ENCODE peak calls at places on chromosomes 12 and 14, in four cellular contexts. One of them, this sample, is unnamed.

GRCh38 chr12:14588571-14588970 is 20.9 kb upstream of the PLBD1 start:
- DNase-seq in activated CD8-positive, alpha-beta T cell treated with anti-CD3 and anti-CD28 coated beads for 36 hours: no peak
- DNase-seq in cardiac muscle cell: no peak
- DNase-seq in IMR-90: no peak
- DNase-seq in this sample: no peak

GRCh38 chr14:65356327-65356836 is 56.1 kb upstream of the FUT8 start:
- DNase-seq in activated CD8-positive, alpha-beta T cell treated with anti-CD3 and anti-CD28 coated beads for 36 hours: peak; percentile 58
- DNase-seq in cardiac muscle cell: peak; percentile 66
- DNase-seq in IMR-90: peak; percentile 92
- DNase-seq in this sample: no peak

GRCh38 chr12:31363826-31364225 is 37.9 kb upstream of the SINHCAF start:
- DNase-seq in activated CD8-positive, alpha-beta T cell treated with anti-CD3 and anti-CD28 coated beads for 36 hours: no peak
- DNase-seq in cardiac muscle cell: no peak
- DNase-seq in IMR-90: no peak
- DNase-seq in this sample: no peak

GRCh38 chr12:5043589-5044419 is at the start of gene KCNA5:
- DNase-seq in activated CD8-positive, alpha-beta T cell treated with anti-CD3 and anti-CD28 coated beads for 36 hours: no peak
- DNase-seq in cardiac muscle cell: peak; percentile 3
- DNase-seq in IMR-90: no peak
- DNase-seq in this sample: no peak

GRCh38 chr12:108959748-108960655 is 60.9 kb downstream of the SVOP start:
- DNase-seq in activated CD8-positive, alpha-beta T cell treated with anti-CD3 and anti-CD28 coated beads for 36 hours: no peak
- DNase-seq in cardiac muscle cell: no peak
- DNase-seq in IMR-90: no peak
- DNase-seq in this sample: no peak

GRCh38 chr12:133057446-133057845 is 20.1 kb downstream of the ZNF84 start:
- DNase-seq in activated CD8-positive, alpha-beta T cell treated with anti-CD3 and anti-CD28 coated beads for 36 hours: no peak
- DNase-seq in cardiac muscle cell: no peak
- DNase-seq in IMR-90: peak; percentile 2
- DNase-seq in this sample: no peak

GRCh38 chr14:95387826-95388445 is 68.2 kb upstream of the CLMN start:
- DNase-seq in activated CD8-positive, alpha-beta T cell treated with anti-CD3 and anti-CD28 coated beads for 36 hours: no peak
- DNase-seq in cardiac muscle cell: no peak
- DNase-seq in IMR-90: no peak
- DNase-seq in this sample: no peak

GRCh38 chr12:57629897-57630471 is 3.0 kb downstream of the B4GALNT1 start:
- DNase-seq in activated CD8-positive, alpha-beta T cell treated with anti-CD3 and anti-CD28 coated beads for 36 hours: no peak
- DNase-seq in cardiac muscle cell: no peak
- DNase-seq in IMR-90: no peak
- DNase-seq in this sample: no peak

GRCh38 chr12:109795023-109795422 is 38.2 kb downstream of the TRPV4 start:
- DNase-seq in activated CD8-positive, alpha-beta T cell treated with anti-CD3 and anti-CD28 coated beads for 36 hours: no peak
- DNase-seq in cardiac muscle cell: peak; percentile 16
- DNase-seq in IMR-90: peak; percentile 66
- DNase-seq in this sample: no peak

GRCh38 chr14:37901978-37902377 is 305.7 kb upstream of the SSTR1 start:
- DNase-seq in activated CD8-positive, alpha-beta T cell treated with anti-CD3 and anti-CD28 coated beads for 36 hours: no peak
- DNase-seq in cardiac muscle cell: no peak
- DNase-seq in IMR-90: peak; percentile 65
- DNase-seq in this sample: no peak

GRCh38 chr12:2998789-2999264 is 39.6 kb downstream of the TEAD4 start:
- DNase-seq in activated CD8-positive, alpha-beta T cell treated with anti-CD3 and anti-CD28 coated beads for 36 hours: no peak
- DNase-seq in cardiac muscle cell: peak; percentile 72
- DNase-seq in IMR-90: peak; percentile 88
- DNase-seq in this sample: no peak

GRCh38 chr12:104473374-104473983 is 16.7 kb downstream of the CHST11 start:
- DNase-seq in activated CD8-positive, alpha-beta T cell treated with anti-CD3 and anti-CD28 coated beads for 36 hours: peak; percentile 48
- DNase-seq in cardiac muscle cell: no peak
- DNase-seq in IMR-90: no peak
- DNase-seq in this sample: no peak

GRCh38 chr12:109545826-109546225 is 27.5 kb downstream of the MMAB start:
- DNase-seq in activated CD8-positive, alpha-beta T cell treated with anti-CD3 and anti-CD28 coated beads for 36 hours: no peak
- DNase-seq in cardiac muscle cell: no peak
- DNase-seq in IMR-90: no peak
- DNase-seq in this sample: no peak

GRCh38 chr14:93116676-93117200 is 1.0 kb upstream of the ITPK1 start:
- DNase-seq in activated CD8-positive, alpha-beta T cell treated with anti-CD3 and anti-CD28 coated beads for 36 hours: no peak
- DNase-seq in cardiac muscle cell: no peak
- DNase-seq in IMR-90: no peak
- DNase-seq in this sample: no peak

GRCh38 chr12:122870163-122870842 is 25.6 kb downstream of the VPS37B start:
- DNase-seq in activated CD8-positive, alpha-beta T cell treated with anti-CD3 and anti-CD28 coated beads for 36 hours: no peak
- DNase-seq in cardiac muscle cell: no peak
- DNase-seq in IMR-90: no peak
- DNase-seq in this sample: no peak

GRCh38 chr12:50187084-50187900 is 20.1 kb upstream of the CERS5 start:
- DNase-seq in activated CD8-positive, alpha-beta T cell treated with anti-CD3 and anti-CD28 coated beads for 36 hours: peak; percentile 84
- DNase-seq in cardiac muscle cell: peak; percentile 93
- DNase-seq in IMR-90: peak; percentile 94
- DNase-seq in this sample: peak; percentile 50

GRCh38 chr12:7161811-7162210 is 27.7 kb upstream of the PEX5 start:
- DNase-seq in activated CD8-positive, alpha-beta T cell treated with anti-CD3 and anti-CD28 coated beads for 36 hours: no peak
- DNase-seq in cardiac muscle cell: peak; percentile 56
- DNase-seq in IMR-90: peak; percentile 42
- DNase-seq in this sample: no peak

GRCh38 chr14:68363841-68364711 is 428.8 kb downstream of the ZFP36L1 start:
- DNase-seq in activated CD8-positive, alpha-beta T cell treated with anti-CD3 and anti-CD28 coated beads for 36 hours: no peak
- DNase-seq in cardiac muscle cell: peak; percentile 36
- DNase-seq in IMR-90: peak; percentile 62
- DNase-seq in this sample: no peak

GRCh38 chr14:87457727-87458126 is 535.3 kb downstream of the GALC start:
- DNase-seq in activated CD8-positive, alpha-beta T cell treated with anti-CD3 and anti-CD28 coated beads for 36 hours: no peak
- DNase-seq in cardiac muscle cell: no peak
- DNase-seq in IMR-90: no peak
- DNase-seq in this sample: no peak

GRCh38 chr12:105467710-105468366 is 137.3 kb downstream of the C12orf75 start:
- DNase-seq in activated CD8-positive, alpha-beta T cell treated with anti-CD3 and anti-CD28 coated beads for 36 hours: no peak
- DNase-seq in cardiac muscle cell: no peak
- DNase-seq in IMR-90: no peak
- DNase-seq in this sample: no peak

GRCh38 chr14:61584258-61584657 is 111.1 kb upstream of the HIF1A start:
- DNase-seq in activated CD8-positive, alpha-beta T cell treated with anti-CD3 and anti-CD28 coated beads for 36 hours: no peak
- DNase-seq in cardiac muscle cell: peak; percentile 57
- DNase-seq in IMR-90: peak; percentile 92
- DNase-seq in this sample: no peak

GRCh38 chr12:47722926-47723631 is 2.2 kb downstream of the ENDOU start:
- DNase-seq in activated CD8-positive, alpha-beta T cell treated with anti-CD3 and anti-CD28 coated beads for 36 hours: no peak
- DNase-seq in cardiac muscle cell: no peak
- DNase-seq in IMR-90: no peak
- DNase-seq in this sample: no peak

GRCh38 chr14:76961631-76962302 is 66.7 kb downstream of the IRF2BPL start:
- DNase-seq in activated CD8-positive, alpha-beta T cell treated with anti-CD3 and anti-CD28 coated beads for 36 hours: peak; percentile 100
- DNase-seq in cardiac muscle cell: peak; percentile 98
- DNase-seq in IMR-90: peak; percentile 97
- DNase-seq in this sample: peak; percentile 85
- TF ChIP-seq CTCF in activated CD8-positive, alpha-beta T cell treated with anti-CD3 and anti-CD28 coated beads for 36 hours: no peak
- TF ChIP-seq CTCF in cardiac muscle cell: no peak
- TF ChIP-seq CTCF in IMR-90: no peak
- TF ChIP-seq CTCF in this sample: no peak

DNA sequence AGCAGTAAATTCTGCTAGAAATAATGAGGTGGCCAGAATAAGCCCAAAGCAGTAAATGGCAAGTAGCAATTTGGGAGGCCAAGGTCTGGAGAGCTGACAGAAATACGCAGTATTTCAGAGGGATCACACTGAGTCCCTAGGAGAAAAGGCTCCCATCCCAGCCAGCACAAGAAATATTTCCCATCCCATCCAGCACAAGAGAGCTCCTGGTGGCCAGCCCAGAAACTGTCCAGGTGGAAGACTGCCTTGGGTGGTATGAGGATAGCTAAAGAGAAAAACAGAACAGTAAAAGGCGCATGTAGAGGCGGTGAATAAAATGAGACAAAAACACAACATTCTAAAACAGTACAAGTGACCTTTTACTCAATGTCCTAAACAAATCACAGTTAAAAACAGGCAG is 120.7 kb downstream of the HECTD4 start:
- DNase-seq in activated CD8-positive, alpha-beta T cell treated with anti-CD3 and anti-CD28 coated beads for 36 hours: no peak
- DNase-seq in cardiac muscle cell: no peak
- DNase-seq in IMR-90: no peak
- DNase-seq in this sample: no peak
- TF ChIP-seq CTCF in activated CD8-positive, alpha-beta T cell treated with anti-CD3 and anti-CD28 coated beads for 36 hours: no peak
- TF ChIP-seq CTCF in cardiac muscle cell: peak; percentile 30
- TF ChIP-seq CTCF in IMR-90: peak; percentile 13
- TF ChIP-seq CTCF in this sample: no peak

GRCh38 chr14:29836395-29836794 is 91.3 kb downstream of the PRKD1 start:
- DNase-seq in activated CD8-positive, alpha-beta T cell treated with anti-CD3 and anti-CD28 coated beads for 36 hours: no peak
- DNase-seq in cardiac muscle cell: no peak
- DNase-seq in IMR-90: no peak
- DNase-seq in this sample: no peak

GRCh38 chr14:29846339-29847129 is 81.1 kb downstream of the PRKD1 start:
- DNase-seq in activated CD8-positive, alpha-beta T cell treated with anti-CD3 and anti-CD28 coated beads for 36 hours: no peak
- DNase-seq in cardiac muscle cell: no peak
- DNase-seq in IMR-90: peak; percentile 69
- DNase-seq in this sample: no peak

GRCh38 chr14:29838752-29839151 is 88.9 kb downstream of the PRKD1 start:
- DNase-seq in activated CD8-positive, alpha-beta T cell treated with anti-CD3 and anti-CD28 coated beads for 36 hours: no peak
- DNase-seq in cardiac muscle cell: no peak
- DNase-seq in IMR-90: no peak
- DNase-seq in this sample: no peak

GRCh38 chr14:29842228-29842627 is 85.4 kb downstream of the PRKD1 start:
- DNase-seq in activated CD8-positive, alpha-beta T cell treated with anti-CD3 and anti-CD28 coated beads for 36 hours: no peak
- DNase-seq in cardiac muscle cell: no peak
- DNase-seq in IMR-90: no peak
- DNase-seq in this sample: no peak
- TF ChIP-seq CTCF in activated CD8-positive, alpha-beta T cell treated with anti-CD3 and anti-CD28 coated beads for 36 hours: no peak
- TF ChIP-seq CTCF in cardiac muscle cell: no peak
- TF ChIP-seq CTCF in IMR-90: no peak
- TF ChIP-seq CTCF in this sample: no peak

GRCh38 chr12:116818948-116819832 is 62.1 kb downstream of the HRK start:
- DNase-seq in activated CD8-positive, alpha-beta T cell treated with anti-CD3 and anti-CD28 coated beads for 36 hours: peak; percentile 90
- DNase-seq in cardiac muscle cell: peak; percentile 96
- DNase-seq in IMR-90: peak; percentile 92
- DNase-seq in this sample: peak; percentile 98
- TF ChIP-seq CTCF in activated CD8-positive, alpha-beta T cell treated with anti-CD3 and anti-CD28 coated beads for 36 hours: no peak
- TF ChIP-seq CTCF in cardiac muscle cell: no peak
- TF ChIP-seq CTCF in IMR-90: no peak
- TF ChIP-seq CTCF in this sample: no peak

GRCh38 chr12:131834798-131835615 is 6.8 kb downstream of the MMP17 start:
- DNase-seq in activated CD8-positive, alpha-beta T cell treated with anti-CD3 and anti-CD28 coated beads for 36 hours: no peak
- DNase-seq in cardiac muscle cell: no peak
- DNase-seq in IMR-90: no peak
- DNase-seq in this sample: no peak

GRCh38 chr12:131833896-131834641 is 5.9 kb downstream of the MMP17 start:
- DNase-seq in activated CD8-positive, alpha-beta T cell treated with anti-CD3 and anti-CD28 coated beads for 36 hours: no peak
- DNase-seq in cardiac muscle cell: peak; percentile 30
- DNase-seq in IMR-90: peak; percentile 37
- DNase-seq in this sample: no peak

GRCh38 chr12:131835616-131836171 is 7.5 kb downstream of the MMP17 start:
- DNase-seq in activated CD8-positive, alpha-beta T cell treated with anti-CD3 and anti-CD28 coated beads for 36 hours: no peak
- DNase-seq in cardiac muscle cell: no peak
- DNase-seq in IMR-90: no peak
- DNase-seq in this sample: no peak

GRCh38 chr12:131836714-131837397 is 8.7 kb downstream of the MMP17 start:
- DNase-seq in activated CD8-positive, alpha-beta T cell treated with anti-CD3 and anti-CD28 coated beads for 36 hours: no peak
- DNase-seq in cardiac muscle cell: no peak
- DNase-seq in IMR-90: no peak
- DNase-seq in this sample: no peak

DNA sequence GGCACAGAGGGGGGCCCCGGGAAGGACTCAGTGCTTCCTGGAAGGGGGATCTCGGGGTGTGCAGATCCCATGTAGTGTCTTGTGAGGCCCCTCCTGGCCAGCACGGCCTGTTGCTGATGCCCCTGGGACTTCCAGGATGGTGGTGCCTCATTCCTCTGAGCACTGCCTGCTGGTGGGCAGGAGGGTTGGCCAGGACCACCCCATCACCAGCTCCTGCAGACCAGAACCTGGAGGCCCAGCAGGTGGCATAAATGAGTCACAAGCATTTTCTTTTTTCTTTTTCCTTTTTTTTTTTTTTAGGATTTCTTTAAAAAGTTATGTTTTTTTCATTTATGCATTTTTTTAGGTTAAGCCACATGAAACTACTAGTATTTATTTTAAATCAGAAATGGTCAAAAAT is 8.0 kb downstream of the MMP17 start:
- DNase-seq in activated CD8-positive, alpha-beta T cell treated with anti-CD3 and anti-CD28 coated beads for 36 hours: no peak
- DNase-seq in cardiac muscle cell: peak; percentile 33
- DNase-seq in IMR-90: peak; percentile 20
- DNase-seq in this sample: no peak
- TF ChIP-seq CTCF in activated CD8-positive, alpha-beta T cell treated with anti-CD3 and anti-CD28 coated beads for 36 hours: peak; percentile 29
- TF ChIP-seq CTCF in cardiac muscle cell: peak; percentile 49
- TF ChIP-seq CTCF in IMR-90: peak; percentile 49
- TF ChIP-seq CTCF in this sample: peak; percentile 46

GRCh38 chr14:43540948-43541347 is 966.1 kb downstream of the FSCB start:
- DNase-seq in activated CD8-positive, alpha-beta T cell treated with anti-CD3 and anti-CD28 coated beads for 36 hours: no peak
- DNase-seq in cardiac muscle cell: no peak
- DNase-seq in IMR-90: no peak
- DNase-seq in this sample: no peak
- TF ChIP-seq CTCF in activated CD8-positive, alpha-beta T cell treated with anti-CD3 and anti-CD28 coated beads for 36 hours: no peak
- TF ChIP-seq CTCF in cardiac muscle cell: no peak
- TF ChIP-seq CTCF in IMR-90: no peak
- TF ChIP-seq CTCF in this sample: no peak

This sample was measured in GM13977.